ENCODE peak calls at places on chromosomes 5 and 9, in five cellular contexts. One of them, this sample, is unnamed.

GRCh38 chr5:159850192-159850573 is 66.1 kb upstream of the ADRA1B start:
- DNase-seq in H7: peak
- DNase-seq in HCT116: no peak
- DNase-seq in fibroblast of pulmonary artery: peak
- DNase-seq in aorta: no peak
- DNase-seq in this sample: peak

GRCh38 chr5:11531805-11532204 is 372.4 kb downstream of the CTNND2 start:
- DNase-seq in H7: no peak
- DNase-seq in HCT116: no peak
- DNase-seq in fibroblast of pulmonary artery: no peak
- DNase-seq in aorta: no peak
- DNase-seq in this sample: no peak

GRCh38 chr5:13985736-13986418 is 41.4 kb upstream of the DNAH5 start:
- DNase-seq in H7: no peak
- DNase-seq in HCT116: peak
- DNase-seq in fibroblast of pulmonary artery: peak
- DNase-seq in aorta: no peak
- DNase-seq in this sample: peak

GRCh38 chr5:76819851-76820280 is 1.0 kb downstream of the F2RL1 start:
- DNase-seq in H7: peak
- DNase-seq in HCT116: no peak
- DNase-seq in fibroblast of pulmonary artery: no peak
- DNase-seq in aorta: no peak
- DNase-seq in this sample: no peak

GRCh38 chr5:61735999-61736398 is 403.9 kb downstream of the ZSWIM6 start:
- DNase-seq in H7: no peak
- DNase-seq in HCT116: no peak
- DNase-seq in fibroblast of pulmonary artery: no peak
- DNase-seq in aorta: no peak
- DNase-seq in this sample: peak

GRCh38 chr5:180090098-180090768 is 18.7 kb upstream of the RNF130 start:
- DNase-seq in H7: peak
- DNase-seq in HCT116: peak
- DNase-seq in fibroblast of pulmonary artery: peak
- DNase-seq in aorta: peak
- DNase-seq in this sample: no peak

GRCh38 chr9:114691046-114691955 is 9.3 kb upstream of the TEX48 start:
- DNase-seq in H7: no peak
- DNase-seq in HCT116: peak
- DNase-seq in fibroblast of pulmonary artery: peak
- DNase-seq in aorta: no peak
- DNase-seq in this sample: peak

GRCh38 chr9:34599546-34599945 is 10.0 kb upstream of the CNTFR start:
- DNase-seq in H7: no peak
- DNase-seq in HCT116: no peak
- DNase-seq in fibroblast of pulmonary artery: no peak
- DNase-seq in aorta: no peak
- DNase-seq in this sample: no peak

GRCh38 chr5:74575741-74576538 is 64.6 kb downstream of the ENC1 start:
- DNase-seq in H7: no peak
- DNase-seq in HCT116: no peak
- DNase-seq in fibroblast of pulmonary artery: peak
- DNase-seq in aorta: no peak
- DNase-seq in this sample: peak

GRCh38 chr5:177607452-177608192 is 7.7 kb downstream of the B4GALT7 start:
- DNase-seq in H7: peak
- DNase-seq in HCT116: no peak
- DNase-seq in fibroblast of pulmonary artery: peak
- DNase-seq in aorta: peak
- DNase-seq in this sample: peak

GRCh38 chr5:167720201-167720600 is 571.2 kb upstream of the WWC1 start:
- DNase-seq in H7: no peak
- DNase-seq in HCT116: no peak
- DNase-seq in fibroblast of pulmonary artery: no peak
- DNase-seq in aorta: no peak
- DNase-seq in this sample: no peak

GRCh38 chr9:33151007-33151557 is 16.1 kb downstream of the B4GALT1 start:
- DNase-seq in H7: no peak
- DNase-seq in HCT116: no peak
- DNase-seq in fibroblast of pulmonary artery: peak
- DNase-seq in aorta: no peak
- DNase-seq in this sample: no peak

GRCh38 chr5:156121234-156121633 is 205.7 kb upstream of the SGCD start:
- DNase-seq in H7: no peak
- DNase-seq in HCT116: no peak
- DNase-seq in fibroblast of pulmonary artery: no peak
- DNase-seq in aorta: no peak
- DNase-seq in this sample: no peak

GRCh38 chr9:120711841-120712538 is 2.3 kb downstream of the MEGF9 start:
- DNase-seq in H7: no peak
- DNase-seq in HCT116: no peak
- DNase-seq in fibroblast of pulmonary artery: no peak
- DNase-seq in aorta: no peak
- DNase-seq in this sample: no peak

GRCh38 chr5:56115589-56115988 is 117.5 kb downstream of the ANKRD55 start:
- DNase-seq in H7: no peak
- DNase-seq in HCT116: no peak
- DNase-seq in fibroblast of pulmonary artery: no peak
- DNase-seq in aorta: no peak
- DNase-seq in this sample: no peak

GRCh38 chr9:36102742-36103495 is 33.6 kb upstream of the GLIPR2 start:
- DNase-seq in H7: peak
- DNase-seq in HCT116: peak
- DNase-seq in fibroblast of pulmonary artery: peak
- DNase-seq in aorta: peak
- DNase-seq in this sample: peak

GRCh38 chr9:70421272-70422180 is 7.1 kb upstream of the KLF9 start:
- DNase-seq in H7: peak
- DNase-seq in HCT116: no peak
- DNase-seq in fibroblast of pulmonary artery: peak
- DNase-seq in aorta: no peak
- DNase-seq in this sample: no peak

GRCh38 chr5:105462377-105462776 is 1899.8 kb upstream of the NUDT12 start:
- DNase-seq in H7: no peak
- DNase-seq in HCT116: no peak
- DNase-seq in fibroblast of pulmonary artery: no peak
- DNase-seq in aorta: no peak
- DNase-seq in this sample: no peak

GRCh38 chr5:87268126-87268969 is 665 bp downstream of the RASA1 start:
- DNase-seq in H7: peak
- DNase-seq in HCT116: peak
- DNase-seq in fibroblast of pulmonary artery: peak
- DNase-seq in aorta: peak
- DNase-seq in this sample: no peak

GRCh38 chr9:131203438-131204219 is 72.7 kb downstream of the FAM78A start:
- DNase-seq in H7: peak
- DNase-seq in HCT116: no peak
- DNase-seq in fibroblast of pulmonary artery: no peak
- DNase-seq in aorta: no peak
- DNase-seq in this sample: no peak

GRCh38 chr5:36369092-36369737 is 67.5 kb upstream of the RANBP3L start:
- DNase-seq in H7: no peak
- DNase-seq in HCT116: no peak
- DNase-seq in fibroblast of pulmonary artery: peak
- DNase-seq in aorta: no peak
- DNase-seq in this sample: no peak

GRCh38 chr9:4297795-4298254 is 2.0 kb downstream of the GLIS3 start:
- DNase-seq in H7: peak
- DNase-seq in HCT116: no peak
- DNase-seq in fibroblast of pulmonary artery: peak
- DNase-seq in aorta: peak
- DNase-seq in this sample: no peak

GRCh38 chr9:70601000-70601929 is 186.8 kb upstream of the KLF9 start:
- DNase-seq in H7: no peak
- DNase-seq in HCT116: no peak
- DNase-seq in fibroblast of pulmonary artery: peak
- DNase-seq in aorta: peak
- DNase-seq in this sample: peak

GRCh38 chr5:108681079-108681921 is 66.4 kb upstream of the FER start:
- DNase-seq in H7: peak
- DNase-seq in HCT116: peak
- DNase-seq in fibroblast of pulmonary artery: peak
- DNase-seq in aorta: no peak
- DNase-seq in this sample: peak

GRCh38 chr5:11684607-11685006 is 219.6 kb downstream of the CTNND2 start:
- DNase-seq in H7: no peak
- DNase-seq in HCT116: no peak
- DNase-seq in fibroblast of pulmonary artery: no peak
- DNase-seq in aorta: no peak
- DNase-seq in this sample: no peak

GRCh38 chr5:157166494-157167218 is 592 bp upstream of the GARIN3 start:
- DNase-seq in H7: no peak
- DNase-seq in HCT116: no peak
- DNase-seq in fibroblast of pulmonary artery: no peak
- DNase-seq in aorta: no peak
- DNase-seq in this sample: no peak

GRCh38 chr5:156326718-156327259 is at the start of gene SGCD:
- DNase-seq in H7: peak
- DNase-seq in HCT116: no peak
- DNase-seq in fibroblast of pulmonary artery: peak
- DNase-seq in aorta: peak
- DNase-seq in this sample: peak

GRCh38 chr9:111481885-111482636 is 2.1 kb downstream of the ECPAS start:
- DNase-seq in H7: no peak
- DNase-seq in HCT116: no peak
- DNase-seq in fibroblast of pulmonary artery: peak
- DNase-seq in aorta: no peak
- DNase-seq in this sample: no peak

GRCh38 chr5:109866051-109866450 is 176.3 kb downstream of the MAN2A1 start:
- DNase-seq in H7: no peak
- DNase-seq in HCT116: no peak
- DNase-seq in fibroblast of pulmonary artery: peak
- DNase-seq in aorta: no peak
- DNase-seq in this sample: peak

GRCh38 chr5:178376906-178377582 is 144.4 kb upstream of the PHYKPL start:
- DNase-seq in H7: peak
- DNase-seq in HCT116: no peak
- DNase-seq in fibroblast of pulmonary artery: no peak
- DNase-seq in aorta: peak
- DNase-seq in this sample: peak

GRCh38 chr5:169029087-169029486 is 271.9 kb downstream of the SLIT3 start:
- DNase-seq in H7: no peak
- DNase-seq in HCT116: no peak
- DNase-seq in fibroblast of pulmonary artery: peak
- DNase-seq in aorta: no peak
- DNase-seq in this sample: no peak

GRCh38 chr5:535781-536698 is 11.8 kb upstream of the SLC9A3 start:
- DNase-seq in H7: no peak
- DNase-seq in HCT116: no peak
- DNase-seq in fibroblast of pulmonary artery: no peak
- DNase-seq in aorta: no peak
- DNase-seq in this sample: no peak

GRCh38 chr9:18745710-18746109 is 271.8 kb downstream of the ADAMTSL1 start:
- DNase-seq in H7: no peak
- DNase-seq in HCT116: no peak
- DNase-seq in fibroblast of pulmonary artery: no peak
- DNase-seq in aorta: no peak
- DNase-seq in this sample: no peak

GRCh38 chr9:96135904-96136303 is 166.1 kb downstream of the HSD17B3 start:
- DNase-seq in H7: no peak
- DNase-seq in HCT116: no peak
- DNase-seq in fibroblast of pulmonary artery: no peak
- DNase-seq in aorta: no peak
- DNase-seq in this sample: no peak

GRCh38 chr9:96138616-96139015 is 163.4 kb downstream of the HSD17B3 start:
- DNase-seq in H7: no peak
- DNase-seq in HCT116: no peak
- DNase-seq in fibroblast of pulmonary artery: no peak
- DNase-seq in aorta: no peak
- DNase-seq in this sample: no peak

GRCh38 chr9:96137666-96138429 is 164.1 kb downstream of the HSD17B3 start:
- DNase-seq in H7: no peak
- DNase-seq in HCT116: no peak
- DNase-seq in fibroblast of pulmonary artery: no peak
- DNase-seq in aorta: no peak
- DNase-seq in this sample: no peak

GRCh38 chr9:96135071-96135825 is 166.7 kb downstream of the HSD17B3 start:
- DNase-seq in H7: no peak
- DNase-seq in HCT116: no peak
- DNase-seq in fibroblast of pulmonary artery: no peak
- DNase-seq in aorta: no peak
- DNase-seq in this sample: no peak

GRCh38 chr9:96136992-96137665 is 164.8 kb downstream of the HSD17B3 start:
- DNase-seq in H7: peak
- DNase-seq in HCT116: no peak
- DNase-seq in fibroblast of pulmonary artery: peak
- DNase-seq in aorta: peak
- DNase-seq in this sample: no peak
- H3K4me3 ChIP-seq in H7: no peak
- H3K4me3 ChIP-seq in HCT116: no peak
- H3K4me3 ChIP-seq in fibroblast of pulmonary artery: no peak
- H3K4me3 ChIP-seq in aorta: no peak
- H3K4me3 ChIP-seq in this sample: no peak

GRCh38 chr5:57298985-57299491 is 125.2 kb downstream of the GPBP1 start:
- DNase-seq in H7: peak
- DNase-seq in HCT116: peak
- DNase-seq in fibroblast of pulmonary artery: peak
- DNase-seq in aorta: no peak
- DNase-seq in this sample: peak
- H3K4me3 ChIP-seq in H7: no peak
- H3K4me3 ChIP-seq in HCT116: no peak
- H3K4me3 ChIP-seq in fibroblast of pulmonary artery: no peak
- H3K4me3 ChIP-seq in aorta: no peak
- H3K4me3 ChIP-seq in this sample: no peak

DNA sequence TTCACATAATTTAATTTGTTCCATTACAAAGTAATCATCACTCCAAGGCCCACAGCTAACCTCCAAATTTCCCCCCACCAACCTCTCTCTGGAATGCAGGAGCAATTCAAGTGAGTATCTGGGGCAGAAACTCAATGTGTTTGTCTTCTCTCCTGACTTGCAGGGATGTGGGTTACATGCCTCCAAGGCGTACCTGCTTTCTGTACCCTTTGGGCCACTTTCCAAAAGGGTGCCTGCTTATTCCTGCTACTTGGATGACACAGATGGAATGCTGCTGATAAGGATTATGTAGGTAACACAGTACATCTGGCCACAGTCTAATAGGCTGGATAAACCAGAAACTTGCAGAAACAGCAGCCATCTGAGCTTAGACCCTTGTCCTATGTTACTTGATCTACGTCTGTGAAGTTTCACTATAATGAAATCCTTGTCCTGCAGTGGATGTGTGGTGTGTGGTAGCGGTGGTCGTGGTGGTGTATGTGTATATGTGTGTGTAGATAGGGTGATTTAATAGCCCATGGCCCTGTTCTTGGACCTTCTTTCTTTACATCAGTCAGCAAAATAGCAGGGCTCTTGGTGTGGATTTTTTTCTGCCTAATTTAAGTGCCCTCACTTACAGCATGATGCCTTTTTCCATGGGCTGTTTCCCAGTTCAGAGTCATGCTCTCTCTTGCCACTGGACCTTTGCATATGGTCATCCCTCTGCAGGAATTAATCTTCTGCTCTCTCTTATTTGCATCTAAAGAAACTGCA is 175.9 kb downstream of the ZDHHC21 start:
- DNase-seq in H7: no peak
- DNase-seq in HCT116: no peak
- DNase-seq in fibroblast of pulmonary artery: no peak
- DNase-seq in aorta: no peak
- DNase-seq in this sample: no peak
- H3K4me3 ChIP-seq in H7: no peak
- H3K4me3 ChIP-seq in HCT116: no peak
- H3K4me3 ChIP-seq in fibroblast of pulmonary artery: no peak
- H3K4me3 ChIP-seq in aorta: no peak
- H3K4me3 ChIP-seq in this sample: no peak

GRCh38 chr5:68237715-68238114 is 22.2 kb downstream of the PIK3R1 start:
- DNase-seq in H7: peak
- DNase-seq in HCT116: no peak
- DNase-seq in fibroblast of pulmonary artery: no peak
- DNase-seq in aorta: no peak
- DNase-seq in this sample: no peak
- H3K4me3 ChIP-seq in H7: no peak
- H3K4me3 ChIP-seq in HCT116: no peak
- H3K4me3 ChIP-seq in fibroblast of pulmonary artery: no peak
- H3K4me3 ChIP-seq in aorta: no peak
- H3K4me3 ChIP-seq in this sample: no peak